ENCODE peak calls at places on chromosomes 1 and 21, in five cellular contexts. L is lower leg skin, W is cardiac muscle cell, P is foreskin fibroblast, T is HepG2. S is an unnamed sample.

GRCh38 chr1:46506470-46507219 is 17.0 kb downstream of the DMBX1 start:
- DNase-seq in L (no peak), W (peak; percentile 18), P (no peak), T (no peak), S (peak; percentile 55)

GRCh38 chr1:228903573-228904122 is 168.4 kb downstream of the RHOU start:
- DNase-seq in L (no peak), W (peak; percentile 25), P (no peak), T (no peak), S (peak; percentile 25)

GRCh38 chr1:51936531-51936930 is 54.0 kb downstream of the RAB3B start:
- DNase-seq in L (no peak), W (peak; percentile 19), P (peak; percentile 65), T (no peak), S (peak; percentile 49)

GRCh38 chr1:209207126-209207700 is 376.3 kb upstream of the CAMK1G start:
- DNase-seq in L (no peak), W (no peak), P (peak; percentile 14), T (no peak), S (peak; percentile 9)

GRCh38 chr1:107926436-107927080 is 38.4 kb downstream of the VAV3 start:
- DNase-seq in L (no peak), W (peak; percentile 14), P (no peak), T (no peak), S (no peak)

GRCh38 chr1:87151500-87152421 is 176.9 kb upstream of the LMO4 start:
- DNase-seq in L (no peak), W (peak; percentile 77), P (no peak), T (no peak), S (peak; percentile 63)

GRCh38 chr1:56461158-56462127 is 117.9 kb downstream of the PLPP3 start:
- DNase-seq in L (no peak), W (no peak), P (no peak), T (peak; percentile 95), S (no peak)

GRCh38 chr1:14755518-14756252 is 157.2 kb downstream of the KAZN start:
- DNase-seq in L (no peak), W (no peak), P (no peak), T (no peak), S (no peak)

GRCh38 chr1:3803905-3804626 is 7.8 kb upstream of the LRRC47 start:
- DNase-seq in L (no peak), W (peak; percentile 52), P (no peak), T (no peak), S (no peak)

GRCh38 chr1:3795453-3796214 is 664 bp downstream of the LRRC47 start:
- DNase-seq in L (no peak), W (no peak), P (no peak), T (peak; percentile 18), S (no peak)

GRCh38 chr1:3805038-3805437 is 8.7 kb upstream of the LRRC47 start:
- DNase-seq in L (no peak), W (no peak), P (no peak), T (no peak), S (no peak)

GRCh38 chr1:3796215-3797193 is at the start of gene LRRC47:
- DNase-seq in L (peak; percentile 90), W (peak; percentile 93), P (peak; percentile 92), T (peak; percentile 83), S (peak; percentile 87)

GRCh38 chr1:3799976-3800685 is 3.8 kb upstream of the LRRC47 start:
- DNase-seq in L (no peak), W (no peak), P (no peak), T (no peak), S (no peak)
- H3K4me3 ChIP-seq in L (no peak overlapping the region), W (no peak overlapping the region), P (no peak overlapping the region), T (no peak overlapping the region), S (no peak overlapping the region)

GRCh38 chr21:16608209-16608830 is 878.5 kb downstream of the USP25 start:
- DNase-seq in L (no peak), W (peak; percentile 25), P (no peak), T (peak; percentile 1), S (peak; percentile 17)
- TF ChIP-seq CTCF in L (no peak), W (peak; percentile 34), P (no peak), T (peak; percentile 4), S (peak; percentile 18)

GRCh38 chr1:3821934-3822307 is 25.6 kb upstream of the LRRC47 start:
- DNase-seq in L (no peak), W (no peak), P (no peak), T (no peak), S (no peak)
- H3K4me3 ChIP-seq in L (no peak overlapping the region), W (no peak overlapping the region), P (no peak overlapping the region), T (no peak overlapping the region), S (no peak overlapping the region)

GRCh38 chr1:195577748-195578147 is 1030.5 kb downstream of the KCNT2 start:
- DNase-seq in L (no peak), W (no peak), P (no peak), T (no peak), S (no peak)

GRCh38 chr1:195584870-195585624 is 1023.2 kb downstream of the KCNT2 start:
- DNase-seq in L (no peak), W (no peak), P (peak; percentile 64), T (no peak), S (peak; percentile 38)

DNA sequence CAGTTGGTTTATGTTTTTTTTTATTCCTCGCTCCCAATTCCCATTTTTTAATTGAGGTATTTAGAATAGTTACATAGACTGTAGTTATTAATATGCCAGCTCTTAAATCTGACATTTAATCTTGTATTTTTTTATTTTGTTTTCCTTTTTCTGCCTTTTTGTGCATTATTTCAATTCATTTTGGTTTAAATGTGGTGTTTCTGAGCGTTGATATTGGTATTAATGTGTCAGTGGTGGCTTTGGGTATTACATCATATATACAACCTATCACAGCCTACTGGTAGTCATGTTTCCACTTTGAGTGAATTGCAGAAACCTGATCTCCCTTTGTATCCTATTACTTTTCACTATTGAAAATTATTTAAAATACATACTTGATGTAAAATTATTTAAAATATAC is 1027.3 kb downstream of the KCNT2 start:
- DNase-seq in L (no peak), W (no peak), P (no peak), T (no peak), S (no peak)
- TF ChIP-seq CTCF in L (no peak), W (no peak), P (no peak), T (no peak), S (peak; percentile 10)